ENCODE peak calls at places on chromosomes 13 and 19, in four cellular contexts. J, H, P and Y are unnamed samples.

GRCh38 chr19:51137812-51138425 is 4.2 kb upstream of the SIGLEC7 start:
- DNase-seq in J (no peak), H (no peak), P (no peak), Y (no peak)

GRCh38 chr13:101649490-101650126 is 197.1 kb downstream of the ITGBL1 start:
- DNase-seq in J (no peak), H (no peak), P (no peak), Y (no peak)

GRCh38 chr13:46170687-46171086 is 11.3 kb downstream of the LCP1 start:
- DNase-seq in J (no peak), H (no peak), P (no peak), Y (no peak)

GRCh38 chr13:63517376-63517775 is 2101.7 kb upstream of the PCDH20 start:
- DNase-seq in J (no peak), H (no peak), P (no peak), Y (no peak)

GRCh38 chr13:24540236-24541126 is 27.9 kb upstream of the PARP4 start:
- DNase-seq in J (no peak), H (no peak), P (no peak), Y (no peak)

GRCh38 chr19:1672038-1672768 is 19.8 kb upstream of the TCF3 start:
- DNase-seq in J (peak), H (no peak), P (peak), Y (peak)

GRCh38 chr19:2678043-2678671 is 24.3 kb downstream of the GNG7 start:
- DNase-seq in J (no peak), H (no peak), P (no peak), Y (no peak)

GRCh38 chr19:33723512-33723911 is 73.2 kb upstream of the KCTD15 start:
- DNase-seq in J (no peak), H (no peak), P (no peak), Y (no peak)

GRCh38 chr19:16594681-16595091 is 22.5 kb upstream of the SLC35E1 start:
- DNase-seq in J (peak), H (no peak), P (peak), Y (no peak)

GRCh38 chr19:29277107-29277506 is 64.2 kb upstream of the UQCRFS1 start:
- DNase-seq in J (peak), H (no peak), P (peak), Y (peak)

GRCh38 chr19:51179297-51179696 is 37.2 kb downstream of the SIGLEC7 start:
- DNase-seq in J (no peak), H (no peak), P (no peak), Y (no peak)

GRCh38 chr19:5145521-5146511 is 176.9 kb downstream of the KDM4B start:
- DNase-seq in J (no peak), H (no peak), P (no peak), Y (no peak)

GRCh38 chr13:21348771-21349170 is 110.3 kb downstream of the ZDHHC20 start:
- DNase-seq in J (no peak), H (no peak), P (no peak), Y (no peak)

GRCh38 chr13:27259831-27260230 is 8.5 kb downstream of the RPL21 start:
- DNase-seq in J (no peak), H (no peak), P (no peak), Y (no peak)

GRCh38 chr19:869245-870177 is 10.0 kb downstream of the CFD start:
- DNase-seq in J (no peak), H (no peak), P (no peak), Y (no peak)

GRCh38 chr19:8698433-8699063 is at the start of gene ACTL9:
- DNase-seq in J (no peak), H (no peak), P (no peak), Y (no peak)

GRCh38 chr13:50422181-50423148 is 407.2 kb downstream of the KCNRG start:
- DNase-seq in J (no peak), H (no peak), P (peak), Y (no peak)

GRCh38 chr13:34371108-34371507 is 553.2 kb downstream of the RFC3 start:
- DNase-seq in J (no peak), H (no peak), P (no peak), Y (no peak)

GRCh38 chr19:35767288-35768081 is 7.9 kb upstream of the ARHGAP33 start:
- DNase-seq in J (no peak), H (no peak), P (no peak), Y (no peak)

GRCh38 chr13:23709521-23709920 is 139.3 kb downstream of the TNFRSF19 start:
- DNase-seq in J (no peak), H (no peak), P (no peak), Y (no peak)

GRCh38 chr13:91878491-91878890 is 480.1 kb downstream of the GPC5 start:
- DNase-seq in J (no peak), H (no peak), P (no peak), Y (no peak)